ENCODE peak calls at places on chromosomes 4 and X, in five cellular contexts. One of them, this sample, is unnamed.

GRCh38 chr4:40283968-40284367 is 51.2 kb upstream of the CHRNA9 start:
- DNase-seq in nucleus accumbens: no peak
- DNase-seq in HEK293T: no peak
- DNase-seq in M059J: peak
- DNase-seq in head of caudate nucleus: no peak
- DNase-seq in this sample: no peak

GRCh38 chr4:86174496-86174895 is 185.4 kb downstream of the MAPK10 start:
- DNase-seq in nucleus accumbens: no peak
- DNase-seq in HEK293T: no peak
- DNase-seq in M059J: peak
- DNase-seq in head of caudate nucleus: no peak
- DNase-seq in this sample: no peak

GRCh38 chrX:136195247-136195646 is 47.9 kb downstream of the FHL1 start:
- DNase-seq in nucleus accumbens: no peak
- DNase-seq in HEK293T: no peak
- DNase-seq in M059J: no peak
- DNase-seq in head of caudate nucleus: no peak
- DNase-seq in this sample: no peak

GRCh38 chr4:60042941-60043340 is 1157.2 kb upstream of the ADGRL3 start:
- DNase-seq in nucleus accumbens: no peak
- DNase-seq in HEK293T: no peak
- DNase-seq in M059J: no peak
- DNase-seq in head of caudate nucleus: no peak
- DNase-seq in this sample: no peak

GRCh38 chr4:126894963-126895362 is 737.8 kb upstream of the INTU start:
- DNase-seq in nucleus accumbens: no peak
- DNase-seq in HEK293T: no peak
- DNase-seq in M059J: no peak
- DNase-seq in head of caudate nucleus: no peak
- DNase-seq in this sample: no peak

GRCh38 chrX:5708209-5708608 is 520.5 kb downstream of the NLGN4X start:
- DNase-seq in nucleus accumbens: no peak
- DNase-seq in HEK293T: no peak
- DNase-seq in M059J: no peak
- DNase-seq in head of caudate nucleus: no peak
- DNase-seq in this sample: no peak

GRCh38 chr4:168387091-168387490 is 68.5 kb upstream of the DDX60 start:
- DNase-seq in nucleus accumbens: no peak
- DNase-seq in HEK293T: no peak
- DNase-seq in M059J: no peak
- DNase-seq in head of caudate nucleus: no peak
- DNase-seq in this sample: no peak

GRCh38 chrX:123920065-123920785 is 41.3 kb upstream of the STAG2 start:
- DNase-seq in nucleus accumbens: no peak
- DNase-seq in HEK293T: no peak
- DNase-seq in M059J: peak
- DNase-seq in head of caudate nucleus: no peak
- DNase-seq in this sample: no peak

GRCh38 chr4:100566396-100566795 is 48.6 kb upstream of the EMCN start:
- DNase-seq in nucleus accumbens: no peak
- DNase-seq in HEK293T: no peak
- DNase-seq in M059J: no peak
- DNase-seq in head of caudate nucleus: no peak
- DNase-seq in this sample: no peak

GRCh38 chrX:40153335-40154221 is 55.8 kb upstream of the BCOR start:
- DNase-seq in nucleus accumbens: no peak
- DNase-seq in HEK293T: no peak
- DNase-seq in M059J: peak
- DNase-seq in head of caudate nucleus: no peak
- DNase-seq in this sample: peak

This sample was measured in T47D.